ENCODE peak calls at places on chromosome 5, in four cellular contexts. E is Panc1, M is neuronal stem cell, O is AG04449. A is an unnamed sample.
A peak's percentile ranks its signal among the peaks of the same experiment; 100 is the strongest.

GRCh38 chr5:71887680-71888079 is 168.6 kb downstream of the CARTPT start:
- DNase-seq in O (peak; percentile 82), E (no peak), M (no peak), A (peak; percentile 92)

GRCh38 chr5:142660731-142661130 is 25.2 kb downstream of the FGF1 start:
- DNase-seq in O (no peak), E (no peak), M (no peak), A (no peak)

GRCh38 chr5:53071738-53072137 is 37.8 kb downstream of the MOCS2 start:
- DNase-seq in E (no peak), O (no peak), M (no peak), A (no peak)

GRCh38 chr5:124662261-124662781 is 84.1 kb downstream of the ZNF608 start:
- DNase-seq in M (peak; percentile 51), O (no peak), E (no peak), A (no peak)

GRCh38 chr5:1474183-1474839 is 29.1 kb upstream of the SLC6A3 start:
- DNase-seq in O (no peak), M (no peak), E (no peak), A (no peak)

GRCh38 chr5:151030377-151030776 is 10.0 kb downstream of the GPX3 start:
- DNase-seq in E (no peak), O (no peak), M (no peak), A (no peak)

GRCh38 chr5:23506329-23507236 is 826 bp upstream of the PRDM9 start:
- DNase-seq in O (no peak), M (no peak), E (no peak), A (peak; percentile 81)

GRCh38 chr5:104594850-104595249 is 1032.3 kb upstream of the NUDT12 start:
- DNase-seq in M (no peak), E (no peak), O (no peak), A (no peak)

GRCh38 chr5:173089581-173089980 is 33.4 kb downstream of the CREBRF start:
- DNase-seq in O (no peak), E (no peak), M (no peak), A (no peak)

GRCh38 chr5:775960-776861 is 8.3 kb downstream of the ZDHHC11B start:
- DNase-seq in E (no peak), M (no peak), O (no peak), A (no peak)

GRCh38 chr5:35041251-35041650 is 6.5 kb downstream of the AGXT2 start:
- DNase-seq in O (no peak), E (no peak), M (no peak), A (no peak)

GRCh38 chr5:111869681-111870080 is 112.7 kb upstream of the NREP start:
- DNase-seq in O (no peak), E (no peak), M (no peak), A (no peak)

GRCh38 chr5:94422819-94423218 is 195.6 kb downstream of the KIAA0825 start:
- DNase-seq in M (no peak), E (no peak), O (no peak), A (no peak)

GRCh38 chr5:78747703-78748359 is 99.3 kb upstream of the LHFPL2 start:
- DNase-seq in M (no peak), E (no peak), O (peak; percentile 76), A (no peak)

GRCh38 chr5:137027758-137028157 is 471.4 kb downstream of the SPOCK1 start:
- DNase-seq in M (no peak), E (no peak), O (no peak), A (no peak)

GRCh38 chr5:107270561-107270960 is 400.2 kb downstream of the EFNA5 start:
- DNase-seq in E (no peak), O (no peak), M (no peak), A (no peak)

GRCh38 chr5:155872801-155873200 is 454.2 kb upstream of the SGCD start:
- DNase-seq in E (no peak), O (no peak), M (no peak), A (no peak)

GRCh38 chr5:64074533-64074932 is 91.1 kb upstream of the RNF180 start:
- DNase-seq in E (peak; percentile 15), M (peak; percentile 27), O (no peak), A (peak; percentile 69)

GRCh38 chr5:120567921-120568320 is 103.8 kb downstream of the PRR16 start:
- DNase-seq in O (no peak), M (no peak), E (no peak), A (peak; percentile 23)

GRCh38 chr5:157167219-157167621 is 1.2 kb upstream of the GARIN3 start:
- DNase-seq in M (no peak), E (no peak), O (peak; percentile 80), A (no peak)

GRCh38 chr5:37662789-37663475 is 176.9 kb downstream of the GDNF start:
- DNase-seq in M (no peak), O (no peak), E (no peak), A (no peak)